ENCODE peak calls at places on chromosomes 11 and 22, in four cellular contexts. X is mesendoderm, Z is OCI-LY7, V is heart right ventricle. C is an unnamed sample. For H3K4me1, the result is how much of the 10 kb centered on the place peaks cover.

GRCh38 chr11:118631510-118631909 is 24.1 kb downstream of the PHLDB1 start:
- DNase-seq in V (no peak), Z (no peak), X (no peak), C (no peak)

GRCh38 chr11:78708388-78708787 is 133.7 kb upstream of the NARS2 start:
- DNase-seq in Z (no peak), V (no peak), X (peak), C (no peak)

GRCh38 chr11:12893787-12894672 is 115.1 kb upstream of the RASSF10 start:
- DNase-seq in V (peak), Z (peak), X (peak), C (peak)

GRCh38 chr11:36744375-36745168 is 146.5 kb upstream of the RAG2 start:
- DNase-seq in V (peak), Z (peak), X (peak), C (peak)

GRCh38 chr11:94132152-94132558 is 3.5 kb downstream of the PANX1 start:
- DNase-seq in V (no peak), Z (no peak), X (peak), C (no peak)

GRCh38 chr11:11408436-11409221 is 55.6 kb upstream of the CSNK2A3 start:
- DNase-seq in X (no peak), Z (no peak), V (no peak), C (no peak)

GRCh38 chr22:48739348-48740085 is 1088.2 kb downstream of the BRD1 start:
- DNase-seq in Z (no peak), V (no peak), X (no peak), C (no peak)

GRCh38 chr11:114036958-114037357 is 22.6 kb upstream of the ZBTB16 start:
- DNase-seq in V (no peak), Z (no peak), X (no peak), C (no peak)

GRCh38 chr11:70073881-70074371 is 4.2 kb upstream of the ANO1 start:
- DNase-seq in X (peak), V (no peak), Z (no peak), C (no peak)

GRCh38 chr11:27385245-27385644 is 22.2 kb upstream of the CCDC34 start:
- DNase-seq in V (no peak), X (no peak), Z (no peak), C (no peak)

GRCh38 chr11:62953811-62954210 is 31.0 kb downstream of the SLC22A6 start:
- DNase-seq in Z (no peak), X (no peak), V (no peak), C (no peak)

GRCh38 chr11:66619080-66619554 is 2.7 kb downstream of the RBM14 start:
- DNase-seq in Z (no peak), V (no peak), X (peak), C (no peak)

GRCh38 chr11:116835042-116835772 is 2.2 kb downstream of the APOA1 start:
- DNase-seq in X (no peak), V (no peak), Z (peak), C (no peak)

GRCh38 chr22:46673677-46674236 is 53.6 kb downstream of the GRAMD4 start:
- DNase-seq in X (no peak), V (no peak), Z (no peak), C (no peak)

GRCh38 chr11:37320921-37321320 is 722.9 kb upstream of the RAG2 start:
- DNase-seq in X (no peak), V (no peak), Z (no peak), C (no peak)

GRCh38 chr22:23282986-23283385 is 102.7 kb downstream of the BCR start:
- DNase-seq in Z (no peak), V (no peak), X (no peak), C (no peak)

GRCh38 chr11:110833033-110833484 is 120.8 kb upstream of the ARHGAP20 start:
- DNase-seq in V (no peak), Z (no peak), X (no peak), C (no peak)

GRCh38 chr11:78079232-78080083 is at the start of gene NDUFC2:
- DNase-seq in X (peak), V (peak), Z (peak), C (peak)

GRCh38 chr11:116525961-116526495 is 246.8 kb downstream of the BUD13 start:
- DNase-seq in Z (no peak), X (no peak), V (no peak), C (no peak)

GRCh38 chr11:119168471-119169271 is at the start of gene NLRX1:
- DNase-seq in X (peak), V (peak), Z (peak), C (peak)

GRCh38 chr22:23781065-23781464 is 5.7 kb upstream of the SMARCB1 start:
- DNase-seq in V (no peak), Z (no peak), X (no peak), C (no peak)

GRCh38 chr22:36873614-36874308 is 13.0 kb downstream of the NCF4 start:
- DNase-seq in Z (peak), V (no peak), X (peak), C (peak)

GRCh38 chr11:116732740-116733385 is 39.9 kb downstream of the BUD13 start:
- DNase-seq in X (peak), V (peak), Z (peak), C (peak)

GRCh38 chr22:20133930-20134549 is 2.4 kb downstream of the ZDHHC8 start:
- DNase-seq in Z (no peak), X (no peak), V (no peak), C (no peak)

GRCh38 chr22:42560781-42561180 is 7.0 kb downstream of the SERHL2 start:
- DNase-seq in X (peak), Z (peak), V (no peak), C (peak)

GRCh38 chr11:27861706-27862430 is 161.6 kb upstream of the BDNF start:
- DNase-seq in Z (no peak), X (no peak), V (no peak), C (no peak)

DNA sequence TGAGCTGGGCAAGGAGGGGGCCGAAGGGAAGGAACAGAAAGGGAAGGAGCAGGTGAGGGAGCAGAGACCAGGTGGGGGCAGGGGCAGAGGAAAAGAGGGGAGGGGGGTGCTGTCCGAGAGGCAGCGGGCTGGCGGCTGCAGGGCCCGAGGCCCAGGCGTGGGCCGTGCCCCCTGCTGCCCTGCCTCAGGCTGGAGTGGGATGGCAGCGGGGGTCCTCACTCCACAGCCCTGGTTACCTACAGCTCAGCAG is 2.3 kb downstream of the IGF2 start:
- DNase-seq in X (no peak), Z (no peak), V (no peak), C (no peak)
- H3K4me3 ChIP-seq in X (no peak), Z (no peak), V (peak), C (no peak)

GRCh38 chr11:3877252-3878035 is 22.0 kb downstream of the STIM1 start:
- DNase-seq in Z (no peak), V (no peak), X (peak), C (no peak)
- H3K4me1 ChIP-seq in Z (half or more), V (under half), X (under half), C (under half)

GRCh38 chr11:47593492-47593933 is 698 bp downstream of the C1QTNF4 start:
- DNase-seq in X (no peak), Z (no peak), V (no peak), C (no peak)
- H3K4me3 ChIP-seq in X (peak), Z (no peak), V (no peak), C (no peak)

DNA sequence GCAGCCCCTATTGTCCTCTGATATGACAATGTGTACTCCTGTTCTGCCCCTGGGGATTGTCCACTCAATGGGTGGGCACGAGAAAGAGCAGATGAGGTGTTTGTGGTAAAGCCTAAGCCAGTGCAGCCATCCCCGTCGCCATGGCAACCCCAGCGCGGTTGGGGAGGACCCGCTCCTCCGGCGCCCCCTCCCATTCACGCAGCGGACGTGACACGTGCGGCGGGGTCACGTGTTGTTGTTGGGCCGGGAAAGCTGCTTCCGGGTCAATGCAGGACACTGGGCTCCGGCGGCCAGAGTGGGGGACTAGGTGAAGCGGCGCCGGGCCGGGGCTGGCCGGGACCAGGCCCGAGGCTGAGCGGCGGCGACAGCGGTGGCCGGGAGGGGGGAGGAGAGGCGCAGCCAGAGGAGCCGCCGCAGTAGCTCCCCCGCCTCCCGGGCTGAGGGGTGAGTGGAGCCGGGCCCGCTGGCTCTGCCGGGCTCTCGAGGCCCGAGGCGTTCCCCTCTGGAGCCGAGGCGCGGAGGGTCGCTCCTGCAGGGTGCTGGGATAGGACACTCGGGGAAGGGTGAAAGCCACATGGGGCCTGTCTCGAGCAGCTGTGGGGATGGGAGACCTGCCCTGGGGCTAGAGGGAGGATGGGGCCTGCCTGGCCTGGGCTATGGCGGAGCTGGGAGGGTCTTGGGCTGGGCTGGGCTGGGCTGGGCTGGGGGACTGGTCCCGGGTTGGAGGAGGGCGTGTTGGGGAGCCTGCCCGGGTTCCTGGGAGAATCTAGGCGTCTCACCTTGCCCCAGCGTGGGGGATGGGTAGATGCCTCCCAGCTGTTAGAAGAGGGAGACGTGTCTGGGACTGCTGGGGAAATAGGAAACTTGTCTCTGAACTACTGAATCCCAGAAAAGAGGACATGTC is at the start of gene TBCEL:
- DNase-seq in X (peak), Z (peak), V (peak), C (peak)
- H3K4me1 ChIP-seq in X (under half), Z (under half), V (under half), C (under half)

GRCh38 chr11:99098751-99099150 is 78.0 kb downstream of the CNTN5 start:
- DNase-seq in X (no peak), Z (no peak), V (no peak), C (no peak)

GRCh38 chr11:99098258-99098657 is 77.5 kb downstream of the CNTN5 start:
- DNase-seq in V (no peak), X (no peak), Z (no peak), C (no peak)
- H3K4me3 ChIP-seq in V (no peak), X (no peak), Z (no peak), C (no peak)

DNA sequence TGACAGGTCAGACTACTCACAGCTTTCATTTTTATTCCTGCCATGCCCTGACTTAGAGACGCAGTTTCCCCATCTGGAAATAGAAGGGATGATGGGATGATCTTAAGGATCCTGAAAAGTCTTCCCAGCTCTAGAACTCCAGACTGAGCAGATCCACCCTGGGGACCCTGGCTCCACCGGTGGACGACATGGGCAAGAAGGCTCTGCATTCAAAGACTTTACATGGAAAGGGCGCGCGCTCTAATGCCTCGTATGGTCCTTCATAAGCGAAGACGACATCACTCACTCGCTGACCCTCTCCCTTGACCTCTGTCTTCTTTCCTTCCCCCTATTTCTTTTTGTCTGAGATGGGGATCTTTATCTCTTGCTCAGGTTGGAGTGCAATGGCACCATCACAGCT is 24.4 kb upstream of the PHF21B start:
- DNase-seq in V (no peak), X (no peak), Z (no peak), C (no peak)
- H3K4me1 ChIP-seq in V (under half), X (under half), Z (under half), C (under half)